ENCODE peak calls at places on chromosomes 2 and 18, in eight cellular contexts. One of them, this sample, is unnamed.

GRCh38 chr2:160402997-160403979 is 90.3 kb downstream of the RBMS1 start:
- DNase-seq in IMR-90: peak; percentile 68
- DNase-seq in transverse colon: no peak
- DNase-seq in mesothelial cell of epicardium: no peak
- DNase-seq in foreskin fibroblast: peak; percentile 39
- DNase-seq in astrocyte of the spinal cord: no peak
- DNase-seq in fibroblast of pulmonary artery: no peak
- DNase-seq in MCF 10A: peak; percentile 55
- DNase-seq in this sample: no peak

GRCh38 chr2:7083580-7084509 is 166.6 kb downstream of the RNF144A start:
- DNase-seq in IMR-90: peak; percentile 25
- DNase-seq in transverse colon: no peak
- DNase-seq in mesothelial cell of epicardium: no peak
- DNase-seq in foreskin fibroblast: peak; percentile 49
- DNase-seq in astrocyte of the spinal cord: peak; percentile 54
- DNase-seq in fibroblast of pulmonary artery: peak; percentile 60
- DNase-seq in MCF 10A: peak; percentile 49
- DNase-seq in this sample: no peak

GRCh38 chr2:169693344-169693743 is 861 bp downstream of the CFAP210 start:
- DNase-seq in IMR-90: no peak
- DNase-seq in transverse colon: no peak
- DNase-seq in mesothelial cell of epicardium: no peak
- DNase-seq in foreskin fibroblast: no peak
- DNase-seq in astrocyte of the spinal cord: no peak
- DNase-seq in fibroblast of pulmonary artery: no peak
- DNase-seq in MCF 10A: no peak
- DNase-seq in this sample: no peak

GRCh38 chr18:23825978-23826405 is 136.7 kb downstream of the LAMA3 start:
- DNase-seq in IMR-90: peak; percentile 70
- DNase-seq in transverse colon: peak; percentile 22
- DNase-seq in mesothelial cell of epicardium: no peak
- DNase-seq in foreskin fibroblast: peak; percentile 95
- DNase-seq in astrocyte of the spinal cord: peak; percentile 90
- DNase-seq in fibroblast of pulmonary artery: peak; percentile 95
- DNase-seq in MCF 10A: peak; percentile 89
- DNase-seq in this sample: no peak

GRCh38 chr2:9629222-9630000 is 1.4 kb downstream of the YWHAQ start:
- DNase-seq in IMR-90: peak; percentile 46
- DNase-seq in transverse colon: no peak
- DNase-seq in mesothelial cell of epicardium: no peak
- DNase-seq in foreskin fibroblast: peak; percentile 73
- DNase-seq in astrocyte of the spinal cord: peak; percentile 52
- DNase-seq in fibroblast of pulmonary artery: peak; percentile 45
- DNase-seq in MCF 10A: peak; percentile 55
- DNase-seq in this sample: no peak

GRCh38 chr18:68714356-68714706 is 577 bp downstream of the TMX3 start:
- DNase-seq in IMR-90: no peak
- DNase-seq in transverse colon: peak; percentile 26
- DNase-seq in mesothelial cell of epicardium: no peak
- DNase-seq in foreskin fibroblast: peak; percentile 14
- DNase-seq in astrocyte of the spinal cord: peak; percentile 14
- DNase-seq in fibroblast of pulmonary artery: no peak
- DNase-seq in MCF 10A: no peak
- DNase-seq in this sample: peak; percentile 14

GRCh38 chr18:21196426-21196825 is 45.6 kb upstream of the GREB1L start:
- DNase-seq in IMR-90: no peak
- DNase-seq in transverse colon: no peak
- DNase-seq in mesothelial cell of epicardium: no peak
- DNase-seq in foreskin fibroblast: no peak
- DNase-seq in astrocyte of the spinal cord: peak; percentile 5
- DNase-seq in fibroblast of pulmonary artery: no peak
- DNase-seq in MCF 10A: no peak
- DNase-seq in this sample: no peak

GRCh38 chr2:123468071-123468470 is 557.0 kb upstream of the CNTNAP5 start:
- DNase-seq in IMR-90: no peak
- DNase-seq in transverse colon: no peak
- DNase-seq in mesothelial cell of epicardium: no peak
- DNase-seq in foreskin fibroblast: no peak
- DNase-seq in astrocyte of the spinal cord: no peak
- DNase-seq in fibroblast of pulmonary artery: peak; percentile 24
- DNase-seq in MCF 10A: peak; percentile 18
- DNase-seq in this sample: no peak

GRCh38 chr18:26931659-26932058 is 66.2 kb upstream of the AQP4 start:
- DNase-seq in IMR-90: no peak
- DNase-seq in transverse colon: no peak
- DNase-seq in mesothelial cell of epicardium: no peak
- DNase-seq in foreskin fibroblast: no peak
- DNase-seq in astrocyte of the spinal cord: no peak
- DNase-seq in fibroblast of pulmonary artery: no peak
- DNase-seq in MCF 10A: no peak
- DNase-seq in this sample: no peak

GRCh38 chr2:204078003-204078698 is 141.6 kb downstream of the ICOS start:
- DNase-seq in IMR-90: no peak
- DNase-seq in transverse colon: no peak
- DNase-seq in mesothelial cell of epicardium: no peak
- DNase-seq in foreskin fibroblast: no peak
- DNase-seq in astrocyte of the spinal cord: no peak
- DNase-seq in fibroblast of pulmonary artery: no peak
- DNase-seq in MCF 10A: no peak
- DNase-seq in this sample: no peak

GRCh38 chr2:70641263-70641784 is 87.7 kb upstream of the TGFA start:
- DNase-seq in IMR-90: peak; percentile 2
- DNase-seq in transverse colon: no peak
- DNase-seq in mesothelial cell of epicardium: no peak
- DNase-seq in foreskin fibroblast: no peak
- DNase-seq in astrocyte of the spinal cord: peak; percentile 8
- DNase-seq in fibroblast of pulmonary artery: no peak
- DNase-seq in MCF 10A: no peak
- DNase-seq in this sample: no peak

GRCh38 chr2:128469203-128469602 is 150.5 kb upstream of the HS6ST1 start:
- DNase-seq in IMR-90: no peak
- DNase-seq in transverse colon: no peak
- DNase-seq in mesothelial cell of epicardium: no peak
- DNase-seq in foreskin fibroblast: no peak
- DNase-seq in astrocyte of the spinal cord: no peak
- DNase-seq in fibroblast of pulmonary artery: no peak
- DNase-seq in MCF 10A: no peak
- DNase-seq in this sample: no peak
- TF ChIP-seq CTCF in IMR-90: peak; percentile 31
- TF ChIP-seq CTCF in transverse colon: peak; percentile 15
- TF ChIP-seq CTCF in mesothelial cell of epicardium: peak; percentile 34
- TF ChIP-seq CTCF in foreskin fibroblast: peak; percentile 17
- TF ChIP-seq CTCF in astrocyte of the spinal cord: peak; percentile 32
- TF ChIP-seq CTCF in fibroblast of pulmonary artery: peak; percentile 46
- TF ChIP-seq CTCF in MCF 10A: peak; percentile 15
- TF ChIP-seq CTCF in this sample: peak; percentile 55

GRCh38 chr2:101771911-101772321 is 74.4 kb downstream of the MAP4K4 start:
- DNase-seq in IMR-90: no peak
- DNase-seq in transverse colon: no peak
- DNase-seq in mesothelial cell of epicardium: no peak
- DNase-seq in foreskin fibroblast: no peak
- DNase-seq in astrocyte of the spinal cord: no peak
- DNase-seq in fibroblast of pulmonary artery: no peak
- DNase-seq in MCF 10A: no peak
- DNase-seq in this sample: no peak

GRCh38 chr2:101773137-101773536 is 75.6 kb downstream of the MAP4K4 start:
- DNase-seq in IMR-90: no peak
- DNase-seq in transverse colon: no peak
- DNase-seq in mesothelial cell of epicardium: no peak
- DNase-seq in foreskin fibroblast: no peak
- DNase-seq in astrocyte of the spinal cord: no peak
- DNase-seq in fibroblast of pulmonary artery: no peak
- DNase-seq in MCF 10A: no peak
- DNase-seq in this sample: no peak

GRCh38 chr2:101768480-101769077 is 71.1 kb downstream of the MAP4K4 start:
- DNase-seq in IMR-90: no peak
- DNase-seq in transverse colon: no peak
- DNase-seq in mesothelial cell of epicardium: no peak
- DNase-seq in foreskin fibroblast: no peak
- DNase-seq in astrocyte of the spinal cord: no peak
- DNase-seq in fibroblast of pulmonary artery: no peak
- DNase-seq in MCF 10A: no peak
- DNase-seq in this sample: no peak

GRCh38 chr2:101771226-101771906 is 73.9 kb downstream of the MAP4K4 start:
- DNase-seq in IMR-90: no peak
- DNase-seq in transverse colon: no peak
- DNase-seq in mesothelial cell of epicardium: no peak
- DNase-seq in foreskin fibroblast: no peak
- DNase-seq in astrocyte of the spinal cord: no peak
- DNase-seq in fibroblast of pulmonary artery: peak; percentile 37
- DNase-seq in MCF 10A: no peak
- DNase-seq in this sample: no peak

DNA sequence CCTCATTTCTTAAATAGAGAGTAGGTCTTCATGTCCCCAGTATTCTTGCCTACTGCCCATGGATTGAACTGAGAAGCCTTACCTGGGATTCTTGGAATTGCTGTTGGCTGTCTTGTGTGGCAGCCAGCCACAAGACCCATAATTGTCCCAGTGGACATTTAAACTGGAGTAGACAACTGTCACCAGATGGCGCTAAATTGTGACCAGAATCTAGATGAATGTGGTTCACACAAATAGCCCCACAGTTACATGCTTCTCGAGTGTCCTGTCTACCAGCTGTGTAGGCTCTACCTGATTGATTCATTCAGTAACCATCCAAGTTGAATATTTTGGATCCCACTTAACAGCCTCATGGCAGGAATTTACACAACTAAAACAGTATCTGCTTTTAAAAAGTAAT is 73.2 kb downstream of the MAP4K4 start:
- DNase-seq in IMR-90: peak; percentile 62
- DNase-seq in transverse colon: peak; percentile 39
- DNase-seq in mesothelial cell of epicardium: no peak
- DNase-seq in foreskin fibroblast: peak; percentile 67
- DNase-seq in astrocyte of the spinal cord: no peak
- DNase-seq in fibroblast of pulmonary artery: peak; percentile 62
- DNase-seq in MCF 10A: peak; percentile 63
- DNase-seq in this sample: peak; percentile 36
- TF ChIP-seq CTCF in IMR-90: peak; percentile 36
- TF ChIP-seq CTCF in transverse colon: peak; percentile 34
- TF ChIP-seq CTCF in mesothelial cell of epicardium: no peak
- TF ChIP-seq CTCF in foreskin fibroblast: no peak
- TF ChIP-seq CTCF in astrocyte of the spinal cord: peak; percentile 22
- TF ChIP-seq CTCF in fibroblast of pulmonary artery: peak; percentile 28
- TF ChIP-seq CTCF in MCF 10A: peak; percentile 33
- TF ChIP-seq CTCF in this sample: peak; percentile 49

GRCh38 chr2:109437325-109438090 is 176.3 kb downstream of the SEPTIN10 start:
- DNase-seq in IMR-90: no peak
- DNase-seq in transverse colon: peak; percentile 15
- DNase-seq in mesothelial cell of epicardium: no peak
- DNase-seq in foreskin fibroblast: no peak
- DNase-seq in astrocyte of the spinal cord: no peak
- DNase-seq in fibroblast of pulmonary artery: no peak
- DNase-seq in MCF 10A: no peak
- DNase-seq in this sample: no peak

GRCh38 chr2:109434351-109434750 is 179.4 kb downstream of the SEPTIN10 start:
- DNase-seq in IMR-90: no peak
- DNase-seq in transverse colon: no peak
- DNase-seq in mesothelial cell of epicardium: no peak
- DNase-seq in foreskin fibroblast: no peak
- DNase-seq in astrocyte of the spinal cord: no peak
- DNase-seq in fibroblast of pulmonary artery: no peak
- DNase-seq in MCF 10A: no peak
- DNase-seq in this sample: no peak

GRCh38 chr2:109436635-109437225 is 177.0 kb downstream of the SEPTIN10 start:
- DNase-seq in IMR-90: no peak
- DNase-seq in transverse colon: no peak
- DNase-seq in mesothelial cell of epicardium: no peak
- DNase-seq in foreskin fibroblast: no peak
- DNase-seq in astrocyte of the spinal cord: no peak
- DNase-seq in fibroblast of pulmonary artery: no peak
- DNase-seq in MCF 10A: no peak
- DNase-seq in this sample: no peak

GRCh38 chr2:109435066-109435690 is 178.6 kb downstream of the SEPTIN10 start:
- DNase-seq in IMR-90: no peak
- DNase-seq in transverse colon: no peak
- DNase-seq in mesothelial cell of epicardium: no peak
- DNase-seq in foreskin fibroblast: no peak
- DNase-seq in astrocyte of the spinal cord: no peak
- DNase-seq in fibroblast of pulmonary artery: no peak
- DNase-seq in MCF 10A: no peak
- DNase-seq in this sample: no peak

DNA sequence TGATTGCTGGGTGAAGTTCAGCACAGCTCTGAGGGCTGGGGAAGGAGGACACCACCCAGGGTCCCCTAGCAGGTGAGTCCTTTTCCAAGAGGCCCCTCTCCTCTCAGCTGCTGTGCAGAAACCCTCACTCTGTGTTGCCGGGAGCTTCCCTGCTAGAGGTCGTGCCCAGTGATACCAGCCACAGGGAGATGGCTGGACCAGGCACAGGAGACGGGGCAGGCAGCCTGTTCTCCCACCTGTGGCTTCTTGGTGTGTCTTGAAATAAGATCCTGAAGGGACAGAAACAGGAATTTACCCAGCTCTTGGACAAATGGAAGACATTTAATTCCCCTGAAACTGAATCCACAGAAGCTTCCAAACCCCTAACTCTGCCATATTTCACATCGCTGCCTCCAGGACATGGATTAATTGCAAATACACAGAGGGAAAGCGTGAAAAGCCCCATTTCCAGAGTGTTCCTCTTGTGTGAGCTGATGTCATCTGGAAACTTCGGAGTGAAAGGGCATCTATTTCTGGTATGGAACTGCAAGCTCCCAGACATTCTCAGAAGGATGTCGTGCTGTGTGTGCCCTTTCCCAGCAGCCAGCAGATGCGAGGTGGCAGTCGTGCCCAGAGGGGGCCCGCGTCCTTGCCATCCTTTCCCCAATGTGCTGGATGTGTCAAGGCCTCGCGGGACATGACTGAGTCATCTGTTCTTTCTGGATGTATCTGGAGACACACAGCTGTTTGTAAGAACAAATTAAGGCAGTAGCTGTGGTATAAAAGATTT is 177.7 kb downstream of the SEPTIN10 start:
- DNase-seq in IMR-90: peak; percentile 43
- DNase-seq in transverse colon: no peak
- DNase-seq in mesothelial cell of epicardium: no peak
- DNase-seq in foreskin fibroblast: peak; percentile 81
- DNase-seq in astrocyte of the spinal cord: peak; percentile 60
- DNase-seq in fibroblast of pulmonary artery: peak; percentile 21
- DNase-seq in MCF 10A: no peak
- DNase-seq in this sample: no peak
- TF ChIP-seq CTCF in IMR-90: no peak
- TF ChIP-seq CTCF in transverse colon: no peak
- TF ChIP-seq CTCF in mesothelial cell of epicardium: no peak
- TF ChIP-seq CTCF in foreskin fibroblast: no peak
- TF ChIP-seq CTCF in astrocyte of the spinal cord: no peak
- TF ChIP-seq CTCF in fibroblast of pulmonary artery: no peak
- TF ChIP-seq CTCF in MCF 10A: no peak
- TF ChIP-seq CTCF in this sample: no peak

GRCh38 chr2:111184725-111185495 is 64.2 kb downstream of the BCL2L11 start:
- DNase-seq in IMR-90: no peak
- DNase-seq in transverse colon: no peak
- DNase-seq in mesothelial cell of epicardium: no peak
- DNase-seq in foreskin fibroblast: no peak
- DNase-seq in astrocyte of the spinal cord: no peak
- DNase-seq in fibroblast of pulmonary artery: no peak
- DNase-seq in MCF 10A: no peak
- DNase-seq in this sample: no peak
- TF ChIP-seq CTCF in IMR-90: no peak
- TF ChIP-seq CTCF in transverse colon: no peak
- TF ChIP-seq CTCF in mesothelial cell of epicardium: no peak
- TF ChIP-seq CTCF in foreskin fibroblast: no peak
- TF ChIP-seq CTCF in astrocyte of the spinal cord: no peak
- TF ChIP-seq CTCF in fibroblast of pulmonary artery: no peak
- TF ChIP-seq CTCF in MCF 10A: no peak
- TF ChIP-seq CTCF in this sample: no peak

This sample was measured in neural crest cell.